ENCODE peak calls at places on chromosomes 5 and 9, in seven cellular contexts. R is endodermal cell; S is GM12878; Y is nephron progenitor cell; C is choroid plexus epithelial cell; Q is activated CD4-positive, alpha-beta T cell treated with anti-CD3 and anti-CD28 coated beads for 24 hours; F is NCI-H510A treated with DMSO at 0.1 percent for 48 hours. E is an unnamed sample.

GRCh38 chr5:6616632-6617031 is 16.2 kb downstream of the NSUN2 start:
- DNase-seq in R (no peak), S (no peak), Y (no peak), C (no peak), Q (no peak), F (no peak), E (no peak)

GRCh38 chr5:59483971-59484472 is 409.5 kb downstream of the PDE4D start:
- DNase-seq in R (no peak), S (no peak), Y (no peak), C (peak; percentile 56), Q (no peak), F (no peak), E (peak; percentile 7)

GRCh38 chr9:111728617-111729366 is 65.9 kb downstream of the SHOC1 start:
- DNase-seq in R (no peak), S (no peak), Y (no peak), C (peak; percentile 92), Q (no peak), F (no peak), E (no peak)

GRCh38 chr9:29214702-29215248 is 1641.5 kb upstream of the C9orf72 start:
- DNase-seq in R (peak; percentile 73), S (no peak), Y (peak; percentile 49), C (no peak), Q (no peak), F (no peak), E (peak; percentile 33)

GRCh38 chr9:131641618-131642495 is 96.5 kb downstream of the PRRT1B start:
- DNase-seq in R (no peak), S (no peak), Y (no peak), C (peak; percentile 81), Q (no peak), F (peak; percentile 48), E (peak; percentile 52)

GRCh38 chr5:160938532-160938931 is 86.5 kb upstream of the ATP10B start:
- DNase-seq in R (no peak), S (no peak), Y (no peak), C (no peak), Q (no peak), F (peak; percentile 4), E (no peak)

GRCh38 chr9:136447173-136447778 is 7.6 kb upstream of the INPP5E start:
- DNase-seq in R (no peak), S (no peak), Y (no peak), C (no peak), Q (no peak), F (no peak), E (no peak)

GRCh38 chr9:20649381-20649780 is 27.1 kb upstream of the MLLT3 start:
- DNase-seq in R (no peak), S (no peak), Y (no peak), C (peak; percentile 21), Q (no peak), F (no peak), E (no peak)

GRCh38 chr9:134732392-134733110 is 90.9 kb downstream of the COL5A1 start:
- DNase-seq in R (no peak), S (no peak), Y (no peak), C (peak; percentile 28), Q (no peak), F (no peak), E (no peak)

GRCh38 chr5:125348221-125348692 is 601.8 kb upstream of the ZNF608 start:
- DNase-seq in R (no peak), S (no peak), Y (peak; percentile 41), C (peak; percentile 36), Q (no peak), F (no peak), E (peak; percentile 65)

GRCh38 chr9:81896067-81896466 is 32.2 kb upstream of the SPATA31D4 start:
- DNase-seq in R (no peak), S (no peak), Y (no peak), C (no peak), Q (no peak), F (no peak), E (no peak)

GRCh38 chr5:14663734-14664269 is 716 bp upstream of the OTULIN start:
- DNase-seq in R (no peak), S (no peak), Y (peak; percentile 23), C (peak; percentile 44), Q (no peak), F (peak; percentile 71), E (no peak)

GRCh38 chr9:89304479-89305188 is 6.4 kb upstream of the CKS2 start:
- DNase-seq in R (no peak), S (no peak), Y (no peak), C (no peak), Q (no peak), F (no peak), E (no peak)

GRCh38 chr5:147821791-147822190 is 9.7 kb downstream of the SPINK1 start:
- DNase-seq in R (no peak), S (no peak), Y (no peak), C (no peak), Q (no peak), F (no peak), E (no peak)

GRCh38 chr9:93133641-93134017 is 422 bp downstream of the NINJ1 start:
- DNase-seq in R (peak; percentile 85), S (no peak), Y (peak; percentile 81), C (peak; percentile 87), Q (no peak), F (peak; percentile 44), E (peak; percentile 73)

GRCh38 chr9:98867434-98868168 is 60.1 kb downstream of the GALNT12 start:
- DNase-seq in R (no peak), S (no peak), Y (no peak), C (peak; percentile 95), Q (no peak), F (no peak), E (no peak)

GRCh38 chr5:158054388-158055092 is 195.6 kb upstream of the CLINT1 start:
- DNase-seq in R (no peak), S (no peak), Y (no peak), C (no peak), Q (no peak), F (no peak), E (no peak)

GRCh38 chr5:141150215-141150992 is 547 bp downstream of the PCDHB6 start:
- DNase-seq in R (no peak), S (no peak), Y (no peak), C (no peak), Q (no peak), F (peak; percentile 18), E (no peak)

GRCh38 chr9:71901695-71902094 is 9.3 kb downstream of the ABHD17B start:
- DNase-seq in R (no peak), S (no peak), Y (no peak), C (no peak), Q (no peak), F (no peak), E (no peak)

GRCh38 chr5:133063965-133064364 is 12.2 kb downstream of the HSPA4 start:
- DNase-seq in R (no peak), S (no peak), Y (no peak), C (no peak), Q (no peak), F (no peak), E (no peak)

GRCh38 chr9:116365056-116365471 is 211.5 kb downstream of the PAPPA start:
- DNase-seq in R (no peak), S (no peak), Y (no peak), C (peak; percentile 76), Q (no peak), F (peak; percentile 33), E (no peak)

GRCh38 chr5:58357121-58357520 is 102.8 kb downstream of the PLK2 start:
- DNase-seq in R (no peak), S (no peak), Y (no peak), C (peak; percentile 30), Q (no peak), F (no peak), E (no peak)

GRCh38 chr9:127574089-127574921 is 37.8 kb upstream of the STXBP1 start:
- DNase-seq in R (no peak), S (no peak), Y (no peak), C (no peak), Q (no peak), F (peak; percentile 98), E (peak; percentile 58)

E was measured in ELF-1.